ENCODE peak calls at places on chromosomes 1 and 21, in eight cellular contexts. G, J, O, Z, E, K, U and Y are unnamed samples.

GRCh38 chr1:214107322-214108096 is 119.7 kb downstream of the PROX1 start:
- DNase-seq in G (no peak), J (peak; percentile 9), O (peak; percentile 8), Z (peak; percentile 44), E (no peak), K (no peak), U (no peak), Y (no peak)

GRCh38 chr1:15680131-15680530 is 4.0 kb upstream of the PLEKHM2 start:
- DNase-seq in G (no peak), J (peak; percentile 62), O (peak; percentile 93), Z (no peak), E (no peak), K (no peak), U (no peak), Y (no peak)

GRCh38 chr1:223496883-223497282 is 103.7 kb downstream of the CCDC185 start:
- DNase-seq in G (no peak), J (no peak), O (no peak), Z (no peak), E (no peak), K (no peak), U (no peak), Y (no peak)

GRCh38 chr1:48023488-48023887 is 26.3 kb upstream of the TRABD2B start:
- DNase-seq in G (no peak), J (peak; percentile 48), O (no peak), Z (no peak), E (no peak), K (no peak), U (no peak), Y (no peak)

GRCh38 chr1:82795503-82796149 is 994.9 kb downstream of the ADGRL2 start:
- DNase-seq in G (no peak), J (no peak), O (no peak), Z (peak; percentile 2), E (no peak), K (no peak), U (no peak), Y (no peak)

GRCh38 chr21:41947596-41948403 is 6.0 kb downstream of the C2CD2 start:
- DNase-seq in G (no peak), J (no peak), O (peak; percentile 38), Z (peak; percentile 83), E (no peak), K (no peak), U (no peak), Y (no peak)

GRCh38 chr1:168396940-168397680 is 116.4 kb downstream of the TBX19 start:
- DNase-seq in G (no peak), J (no peak), O (peak; percentile 34), Z (no peak), E (no peak), K (no peak), U (no peak), Y (no peak)

GRCh38 chr1:223230161-223230881 is 87.3 kb upstream of the TLR5 start:
- DNase-seq in G (no peak), J (peak; percentile 63), O (peak; percentile 96), Z (no peak), E (no peak), K (no peak), U (no peak), Y (no peak)

GRCh38 chr1:116390195-116390594 is 17.2 kb downstream of the ATP1A1 start:
- DNase-seq in G (no peak), J (no peak), O (no peak), Z (no peak), E (no peak), K (peak; percentile 85), U (no peak), Y (no peak)

GRCh38 chr1:9539829-9540550 is 725 bp downstream of the SLC25A33 start:
- DNase-seq in G (peak; percentile 32), J (no peak), O (peak; percentile 74), Z (peak; percentile 54), E (peak; percentile 59), K (peak; percentile 58), U (peak; percentile 73), Y (peak; percentile 54)

GRCh38 chr1:53346007-53346813 is 18.3 kb upstream of the LRP8 start:
- DNase-seq in G (no peak), J (no peak), O (no peak), Z (no peak), E (no peak), K (no peak), U (no peak), Y (no peak)

GRCh38 chr1:63266857-63267256 is 55.5 kb upstream of the FOXD3 start:
- DNase-seq in G (no peak), J (no peak), O (no peak), Z (no peak), E (no peak), K (no peak), U (no peak), Y (no peak)

GRCh38 chr1:121595089-121595488 is 410.3 kb downstream of the SRGAP2C start:
- DNase-seq in G (no peak), J (no peak), O (no peak), Z (no peak), E (no peak), K (no peak), U (no peak), Y (no peak)

GRCh38 chr1:154157520-154158306 is 2.8 kb upstream of the NUP210L start:
- DNase-seq in G (no peak), J (peak; percentile 81), O (no peak), Z (no peak), E (peak; percentile 59), K (peak; percentile 91), U (peak; percentile 54), Y (no peak)

GRCh38 chr1:149997585-149998262 is 12.8 kb downstream of the OTUD7B start:
- DNase-seq in G (no peak), J (no peak), O (no peak), Z (no peak), E (no peak), K (no peak), U (no peak), Y (no peak)

GRCh38 chr1:207049974-207050391 is 1.0 kb downstream of the YOD1 start:
- DNase-seq in G (peak; percentile 8), J (peak; percentile 74), O (peak; percentile 79), Z (peak; percentile 59), E (peak; percentile 27), K (peak; percentile 66), U (peak; percentile 35), Y (peak; percentile 28)

GRCh38 chr1:147109041-147109440 is 63.2 kb downstream of the PRKAB2 start:
- DNase-seq in G (no peak), J (no peak), O (no peak), Z (no peak), E (no peak), K (no peak), U (no peak), Y (no peak)

GRCh38 chr1:7973086-7973485 is 11.6 kb downstream of the PARK7 start:
- DNase-seq in G (no peak), J (no peak), O (no peak), Z (no peak), E (no peak), K (no peak), U (no peak), Y (no peak)

GRCh38 chr1:99751877-99752504 is 14.4 kb downstream of the FRRS1 start:
- DNase-seq in G (no peak), J (no peak), O (no peak), Z (no peak), E (no peak), K (no peak), U (no peak), Y (no peak)

GRCh38 chr1:2777428-2778219 is 23.9 kb downstream of the TTC34 start:
- DNase-seq in G (no peak), J (no peak), O (no peak), Z (no peak), E (no peak), K (peak; percentile 22), U (no peak), Y (no peak)

GRCh38 chr1:116777831-116778830 is 23.9 kb downstream of the CD2 start:
- DNase-seq in G (no peak), J (peak; percentile 74), O (peak; percentile 43), Z (no peak), E (no peak), K (no peak), U (no peak), Y (no peak)

GRCh38 chr1:42179275-42179674 is 14.7 kb upstream of the GUCA2A start:
- DNase-seq in G (no peak), J (peak; percentile 92), O (no peak), Z (no peak), E (no peak), K (no peak), U (no peak), Y (no peak)